ENCODE peak calls at places on chromosomes 3 and 15, in eight cellular contexts. One of them, this sample, is unnamed.

GRCh38 chr3:127167315-127168043 is 25.5 kb upstream of the PRR23E start:
- DNase-seq in stomach: no peak
- DNase-seq in NCI-H460: no peak
- DNase-seq in pancreas: no peak
- DNase-seq in central memory CD4-positive, alpha-beta T cell: no peak
- DNase-seq in T-cell: no peak
- DNase-seq in amniotic stem cell: no peak
- DNase-seq in HFFc6: no peak
- DNase-seq in this sample: no peak

GRCh38 chr3:194689493-194689901 is 3.8 kb downstream of the FAM43A start:
- DNase-seq in stomach: peak
- DNase-seq in T-cell: no peak
- DNase-seq in NCI-H460: no peak
- DNase-seq in HFFc6: no peak
- DNase-seq in amniotic stem cell: no peak
- DNase-seq in pancreas: no peak
- DNase-seq in central memory CD4-positive, alpha-beta T cell: no peak
- DNase-seq in this sample: no peak

GRCh38 chr3:124802054-124802698 is 71.9 kb downstream of the UMPS start:
- DNase-seq in central memory CD4-positive, alpha-beta T cell: no peak
- DNase-seq in T-cell: no peak
- DNase-seq in HFFc6: no peak
- DNase-seq in NCI-H460: no peak
- DNase-seq in amniotic stem cell: no peak
- DNase-seq in pancreas: no peak
- DNase-seq in stomach: no peak
- DNase-seq in this sample: no peak

GRCh38 chr3:182445576-182445975 is 347.7 kb upstream of the ATP11B start:
- DNase-seq in pancreas: no peak
- DNase-seq in stomach: no peak
- DNase-seq in T-cell: no peak
- DNase-seq in NCI-H460: no peak
- DNase-seq in HFFc6: no peak
- DNase-seq in central memory CD4-positive, alpha-beta T cell: no peak
- DNase-seq in amniotic stem cell: no peak
- DNase-seq in this sample: no peak

GRCh38 chr3:187291001-187291511 is 481 bp downstream of the MASP1 start:
- DNase-seq in T-cell: no peak
- DNase-seq in amniotic stem cell: no peak
- DNase-seq in central memory CD4-positive, alpha-beta T cell: no peak
- DNase-seq in HFFc6: peak
- DNase-seq in pancreas: no peak
- DNase-seq in NCI-H460: no peak
- DNase-seq in stomach: no peak
- DNase-seq in this sample: no peak

GRCh38 chr3:13501056-13501455 is 20.9 kb downstream of the HDAC11 start:
- DNase-seq in NCI-H460: no peak
- DNase-seq in central memory CD4-positive, alpha-beta T cell: no peak
- DNase-seq in T-cell: no peak
- DNase-seq in amniotic stem cell: no peak
- DNase-seq in pancreas: peak
- DNase-seq in HFFc6: no peak
- DNase-seq in stomach: no peak
- DNase-seq in this sample: no peak

GRCh38 chr15:78873796-78874761 is 1.4 kb downstream of the MORF4L1 start:
- DNase-seq in stomach: no peak
- DNase-seq in amniotic stem cell: no peak
- DNase-seq in T-cell: peak
- DNase-seq in central memory CD4-positive, alpha-beta T cell: peak
- DNase-seq in HFFc6: no peak
- DNase-seq in NCI-H460: no peak
- DNase-seq in pancreas: no peak
- DNase-seq in this sample: no peak

GRCh38 chr15:89905846-89906378 is 6.8 kb downstream of the ARPIN start:
- DNase-seq in central memory CD4-positive, alpha-beta T cell: no peak
- DNase-seq in pancreas: no peak
- DNase-seq in HFFc6: no peak
- DNase-seq in T-cell: no peak
- DNase-seq in NCI-H460: no peak
- DNase-seq in stomach: no peak
- DNase-seq in amniotic stem cell: no peak
- DNase-seq in this sample: no peak

GRCh38 chr3:69200384-69201068 is 78.1 kb upstream of the LMOD3 start:
- DNase-seq in pancreas: no peak
- DNase-seq in HFFc6: no peak
- DNase-seq in NCI-H460: peak
- DNase-seq in stomach: peak
- DNase-seq in T-cell: no peak
- DNase-seq in amniotic stem cell: no peak
- DNase-seq in central memory CD4-positive, alpha-beta T cell: peak
- DNase-seq in this sample: no peak

GRCh38 chr3:188950006-188950405 is 221.8 kb upstream of the TPRG1 start:
- DNase-seq in stomach: no peak
- DNase-seq in pancreas: no peak
- DNase-seq in T-cell: no peak
- DNase-seq in amniotic stem cell: no peak
- DNase-seq in NCI-H460: no peak
- DNase-seq in central memory CD4-positive, alpha-beta T cell: no peak
- DNase-seq in HFFc6: no peak
- DNase-seq in this sample: no peak

GRCh38 chr3:49701388-49702077 is 12.2 kb downstream of the RNF123 start:
- DNase-seq in central memory CD4-positive, alpha-beta T cell: no peak
- DNase-seq in amniotic stem cell: no peak
- DNase-seq in pancreas: no peak
- DNase-seq in T-cell: no peak
- DNase-seq in HFFc6: no peak
- DNase-seq in stomach: no peak
- DNase-seq in NCI-H460: no peak
- DNase-seq in this sample: no peak

GRCh38 chr3:79326642-79327041 is 441.2 kb downstream of the ROBO1 start:
- DNase-seq in central memory CD4-positive, alpha-beta T cell: no peak
- DNase-seq in pancreas: no peak
- DNase-seq in T-cell: no peak
- DNase-seq in amniotic stem cell: no peak
- DNase-seq in stomach: no peak
- DNase-seq in NCI-H460: no peak
- DNase-seq in HFFc6: no peak
- DNase-seq in this sample: no peak

GRCh38 chr15:100879461-100880138 is at the start of gene ALDH1A3:
- DNase-seq in stomach: no peak
- DNase-seq in amniotic stem cell: peak
- DNase-seq in T-cell: no peak
- DNase-seq in HFFc6: no peak
- DNase-seq in pancreas: peak
- DNase-seq in NCI-H460: peak
- DNase-seq in central memory CD4-positive, alpha-beta T cell: no peak
- DNase-seq in this sample: no peak

GRCh38 chr15:36517758-36518157 is 61.7 kb upstream of the CDIN1 start:
- DNase-seq in HFFc6: no peak
- DNase-seq in stomach: no peak
- DNase-seq in NCI-H460: no peak
- DNase-seq in central memory CD4-positive, alpha-beta T cell: no peak
- DNase-seq in T-cell: no peak
- DNase-seq in amniotic stem cell: no peak
- DNase-seq in pancreas: no peak
- DNase-seq in this sample: no peak

GRCh38 chr15:68994149-68994548 is 20.3 kb upstream of the NOX5 start:
- DNase-seq in pancreas: no peak
- DNase-seq in central memory CD4-positive, alpha-beta T cell: no peak
- DNase-seq in T-cell: no peak
- DNase-seq in NCI-H460: no peak
- DNase-seq in amniotic stem cell: peak
- DNase-seq in HFFc6: peak
- DNase-seq in stomach: no peak
- DNase-seq in this sample: no peak

GRCh38 chr15:42085721-42086120 is 8.6 kb downstream of the PLA2G4D start:
- DNase-seq in central memory CD4-positive, alpha-beta T cell: no peak
- DNase-seq in T-cell: no peak
- DNase-seq in NCI-H460: no peak
- DNase-seq in amniotic stem cell: no peak
- DNase-seq in pancreas: no peak
- DNase-seq in HFFc6: no peak
- DNase-seq in stomach: no peak
- DNase-seq in this sample: no peak

GRCh38 chr3:27613846-27614500 is 108.2 kb downstream of the EOMES start:
- DNase-seq in NCI-H460: no peak
- DNase-seq in central memory CD4-positive, alpha-beta T cell: no peak
- DNase-seq in pancreas: no peak
- DNase-seq in HFFc6: peak
- DNase-seq in amniotic stem cell: no peak
- DNase-seq in T-cell: no peak
- DNase-seq in stomach: no peak
- DNase-seq in this sample: no peak